ENCODE peak calls at places on chromosomes 4 and X, in eight cellular contexts. One of them, this sample, is unnamed.

GRCh38 chr4:41890085-41890484 is 45.1 kb upstream of the TMEM33 start:
- DNase-seq in NAMALWA: no peak
- DNase-seq in Kasumi-1: no peak
- DNase-seq in sciatic nerve: no peak
- DNase-seq in mesenchymal stem cell: no peak
- DNase-seq in stimulated activated CD8-positive, alpha-beta memory T cell treated with anti-CD3 and anti-CD28 coated beads, Interleukin-15, amount 100 ng/mL, for 24 hours: no peak
- DNase-seq in Calu3: no peak
- DNase-seq in CD8-positive, alpha-beta T cell: no peak
- DNase-seq in this sample: no peak

GRCh38 chrX:101759000-101759399 is 99.3 kb upstream of the ARMCX2 start:
- DNase-seq in NAMALWA: peak; percentile 58
- DNase-seq in Kasumi-1: peak; percentile 3
- DNase-seq in sciatic nerve: no peak
- DNase-seq in mesenchymal stem cell: peak; percentile 52
- DNase-seq in stimulated activated CD8-positive, alpha-beta memory T cell treated with anti-CD3 and anti-CD28 coated beads, Interleukin-15, amount 100 ng/mL, for 24 hours: no peak
- DNase-seq in Calu3: peak; percentile 27
- DNase-seq in CD8-positive, alpha-beta T cell: no peak
- DNase-seq in this sample: no peak

GRCh38 chrX:55342533-55343501 is 78.1 kb upstream of the PAGE3 start:
- DNase-seq in NAMALWA: peak; percentile 46
- DNase-seq in Kasumi-1: peak; percentile 14
- DNase-seq in sciatic nerve: no peak
- DNase-seq in mesenchymal stem cell: no peak
- DNase-seq in stimulated activated CD8-positive, alpha-beta memory T cell treated with anti-CD3 and anti-CD28 coated beads, Interleukin-15, amount 100 ng/mL, for 24 hours: no peak
- DNase-seq in Calu3: peak; percentile 2
- DNase-seq in CD8-positive, alpha-beta T cell: no peak
- DNase-seq in this sample: no peak

GRCh38 chr4:42282081-42282901 is 115.0 kb upstream of the SHISA3 start:
- DNase-seq in NAMALWA: peak; percentile 89
- DNase-seq in Kasumi-1: peak; percentile 93
- DNase-seq in sciatic nerve: peak; percentile 72
- DNase-seq in mesenchymal stem cell: peak; percentile 74
- DNase-seq in stimulated activated CD8-positive, alpha-beta memory T cell treated with anti-CD3 and anti-CD28 coated beads, Interleukin-15, amount 100 ng/mL, for 24 hours: no peak
- DNase-seq in Calu3: peak; percentile 44
- DNase-seq in CD8-positive, alpha-beta T cell: no peak
- DNase-seq in this sample: peak; percentile 42

GRCh38 chrX:82764521-82764920 is 743.6 kb upstream of the POU3F4 start:
- DNase-seq in NAMALWA: no peak
- DNase-seq in Kasumi-1: no peak
- DNase-seq in sciatic nerve: no peak
- DNase-seq in mesenchymal stem cell: no peak
- DNase-seq in stimulated activated CD8-positive, alpha-beta memory T cell treated with anti-CD3 and anti-CD28 coated beads, Interleukin-15, amount 100 ng/mL, for 24 hours: no peak
- DNase-seq in Calu3: no peak
- DNase-seq in CD8-positive, alpha-beta T cell: no peak
- DNase-seq in this sample: no peak

GRCh38 chrX:137823257-137823656 is 257.3 kb downstream of the ZIC3 start:
- DNase-seq in NAMALWA: peak; percentile 1
- DNase-seq in Kasumi-1: no peak
- DNase-seq in sciatic nerve: no peak
- DNase-seq in mesenchymal stem cell: no peak
- DNase-seq in stimulated activated CD8-positive, alpha-beta memory T cell treated with anti-CD3 and anti-CD28 coated beads, Interleukin-15, amount 100 ng/mL, for 24 hours: no peak
- DNase-seq in Calu3: no peak
- DNase-seq in CD8-positive, alpha-beta T cell: no peak
- DNase-seq in this sample: no peak

GRCh38 chr4:176726803-176727202 is 65.9 kb downstream of the VEGFC start:
- DNase-seq in NAMALWA: no peak
- DNase-seq in Kasumi-1: no peak
- DNase-seq in sciatic nerve: no peak
- DNase-seq in mesenchymal stem cell: peak; percentile 78
- DNase-seq in stimulated activated CD8-positive, alpha-beta memory T cell treated with anti-CD3 and anti-CD28 coated beads, Interleukin-15, amount 100 ng/mL, for 24 hours: no peak
- DNase-seq in Calu3: no peak
- DNase-seq in CD8-positive, alpha-beta T cell: no peak
- DNase-seq in this sample: no peak

GRCh38 chr4:10080874-10081606 is 35.6 kb downstream of the WDR1 start:
- DNase-seq in NAMALWA: no peak
- DNase-seq in Kasumi-1: no peak
- DNase-seq in sciatic nerve: peak; percentile 38
- DNase-seq in mesenchymal stem cell: no peak
- DNase-seq in stimulated activated CD8-positive, alpha-beta memory T cell treated with anti-CD3 and anti-CD28 coated beads, Interleukin-15, amount 100 ng/mL, for 24 hours: no peak
- DNase-seq in Calu3: no peak
- DNase-seq in CD8-positive, alpha-beta T cell: no peak
- DNase-seq in this sample: peak; percentile 14